ENCODE peak calls at places on chromosomes 13 and 19, in five cellular contexts. V, I, F, K and D are unnamed samples.

GRCh38 chr13:45936621-45937020 is 85.1 kb upstream of the SIAH3 start:
- DNase-seq in I (no peak), V (no peak), K (no peak), F (no peak), D (no peak)

GRCh38 chr19:10747674-10748073 is 29.8 kb downstream of the DNM2 start:
- DNase-seq in F (no peak), K (no peak), V (no peak), I (no peak), D (no peak)

GRCh38 chr13:40170091-40170490 is 496.4 kb downstream of the FOXO1 start:
- DNase-seq in I (no peak), K (no peak), V (no peak), F (no peak), D (no peak)

GRCh38 chr19:16014923-16015804 is 61.1 kb upstream of the TPM4 start:
- DNase-seq in F (no peak), V (no peak), I (no peak), K (no peak), D (no peak)

GRCh38 chr13:19023115-19023514 is 158.5 kb downstream of the TUBA3C start:
- DNase-seq in F (no peak), V (no peak), I (no peak), K (no peak), D (no peak)

GRCh38 chr13:40438999-40439797 is 227.2 kb downstream of the FOXO1 start:
- DNase-seq in I (no peak), V (no peak), K (no peak), F (no peak), D (no peak)

GRCh38 chr19:2035590-2035991 is 15.5 kb downstream of the MKNK2 start:
- DNase-seq in K (no peak), F (no peak), V (peak), I (no peak), D (peak)

GRCh38 chr19:41175825-41176734 is 16.9 kb upstream of the CYP2S1 start:
- DNase-seq in K (peak), V (peak), F (peak), I (no peak), D (peak)

GRCh38 chr19:58548859-58549663 is 5.2 kb downstream of the TRIM28 start:
- DNase-seq in I (no peak), F (no peak), K (no peak), V (no peak), D (no peak)

GRCh38 chr13:52695856-52696255 is 43.2 kb downstream of the SUGT1 start:
- DNase-seq in F (no peak), I (no peak), V (no peak), K (peak), D (no peak)

GRCh38 chr13:33281951-33282595 is 3.5 kb downstream of the STARD13 start:
- DNase-seq in K (no peak), F (no peak), I (no peak), V (no peak), D (no peak)

GRCh38 chr13:28138756-28139470 is 568 bp downstream of the PAN3 start:
- DNase-seq in F (peak), I (peak), K (peak), V (peak), D (peak)

GRCh38 chr13:40079721-40080120 is 424.3 kb downstream of the COG6 start:
- DNase-seq in F (no peak), K (no peak), I (no peak), V (no peak), D (no peak)

GRCh38 chr13:80399340-80400163 is 58.6 kb upstream of the SPRY2 start:
- DNase-seq in K (no peak), V (no peak), I (no peak), F (no peak), D (no peak)

GRCh38 chr13:90696656-90697055 is 650.8 kb upstream of the MIR17HG start:
- DNase-seq in I (no peak), K (no peak), V (no peak), F (no peak), D (no peak)

GRCh38 chr19:55457683-55458457 is 3.6 kb downstream of the ISOC2 start:
- DNase-seq in I (no peak), F (no peak), V (no peak), K (no peak), D (no peak)

GRCh38 chr19:3697094-3697493 is 3.2 kb downstream of the PIP5K1C start:
- DNase-seq in K (no peak), F (no peak), V (no peak), I (no peak), D (no peak)

GRCh38 chr13:43664700-43665191 is 122.0 kb downstream of the ENOX1 start:
- DNase-seq in I (peak), F (no peak), V (peak), K (no peak), D (no peak)

GRCh38 chr19:6086081-6086858 is 24.0 kb downstream of the RFX2 start:
- DNase-seq in F (no peak), I (no peak), K (no peak), V (no peak), D (no peak)

GRCh38 chr19:3207466-3208242 is 16.8 kb upstream of the CELF5 start:
- DNase-seq in V (peak), I (peak), F (no peak), K (no peak), D (peak)

GRCh38 chr19:19416280-19416679 is 10.8 kb downstream of the GATAD2A start:
- DNase-seq in F (no peak), V (no peak), I (no peak), K (no peak), D (no peak)

GRCh38 chr19:37551123-37551993 is 43.2 kb downstream of the ZNF571 start:
- DNase-seq in V (peak), K (no peak), F (no peak), I (no peak), D (no peak)

GRCh38 chr19:44003461-44004134 is 841 bp downstream of the ZNF230 start:
- DNase-seq in K (peak), I (peak), F (no peak), V (no peak), D (peak)

GRCh38 chr13:50993908-50994307 is 84.3 kb downstream of the RNASEH2B start:
- DNase-seq in F (no peak), I (no peak), K (no peak), V (no peak), D (no peak)

GRCh38 chr19:51727349-51727880 is 3.6 kb upstream of the HAS1 start:
- DNase-seq in I (no peak), F (no peak), V (no peak), K (no peak), D (no peak)

GRCh38 chr13:43749503-43749902 is 37.3 kb downstream of the ENOX1 start:
- DNase-seq in F (no peak), V (no peak), I (no peak), K (no peak), D (no peak)

GRCh38 chr19:21848706-21849105 is 12.7 kb upstream of the ZNF43 start:
- DNase-seq in F (no peak), V (no peak), K (no peak), I (no peak), D (no peak)

GRCh38 chr13:44306401-44307192 is 67.0 kb upstream of the SERP2 start:
- DNase-seq in K (no peak), F (peak), I (no peak), V (peak), D (no peak)

GRCh38 chr19:17089238-17089637 is 13.7 kb downstream of the MYO9B start:
- DNase-seq in K (no peak), F (no peak), I (no peak), V (no peak), D (no peak)

GRCh38 chr19:51690359-51691121 is 2.6 kb upstream of the SPACA6 start:
- DNase-seq in V (peak), I (peak), F (no peak), K (no peak), D (peak)

GRCh38 chr13:75432811-75433244 is 49.1 kb downstream of the TBC1D4 start:
- DNase-seq in I (no peak), K (no peak), F (no peak), V (no peak), D (no peak)

GRCh38 chr13:96020155-96020575 is 33.0 kb downstream of the UGGT2 start:
- DNase-seq in I (peak), F (peak), V (no peak), K (peak), D (no peak)
- TF ChIP-seq SP1 in I (no peak), F (no peak), V (no peak), K (no peak), D (no peak)

GRCh38 chr13:99721606-99722384 is 220.5 kb downstream of the TM9SF2 start:
- DNase-seq in V (no peak), K (no peak), F (no peak), I (no peak), D (peak)
- TF ChIP-seq SP1 in V (no peak), K (no peak), F (no peak), I (no peak), D (no peak)

GRCh38 chr13:95044452-95045205 is 256.6 kb downstream of the ABCC4 start:
- DNase-seq in K (peak), V (no peak), F (no peak), I (no peak), D (no peak)

GRCh38 chr13:95050800-95051620 is 250.2 kb downstream of the ABCC4 start:
- DNase-seq in F (no peak), I (no peak), K (no peak), V (no peak), D (no peak)

GRCh38 chr13:95049772-95050171 is 251.5 kb downstream of the ABCC4 start:
- DNase-seq in F (no peak), K (no peak), I (no peak), V (no peak), D (no peak)
- TF ChIP-seq SP1 in F (no peak), K (no peak), I (no peak), V (no peak), D (no peak)

GRCh38 chr19:49340865-49341718 is 5.9 kb downstream of the CD37 start:
- DNase-seq in V (no peak), K (no peak), F (no peak), I (no peak), D (no peak)
- TF ChIP-seq SP1 in V (no peak), K (no peak), F (no peak), I (no peak), D (no peak)

DNA sequence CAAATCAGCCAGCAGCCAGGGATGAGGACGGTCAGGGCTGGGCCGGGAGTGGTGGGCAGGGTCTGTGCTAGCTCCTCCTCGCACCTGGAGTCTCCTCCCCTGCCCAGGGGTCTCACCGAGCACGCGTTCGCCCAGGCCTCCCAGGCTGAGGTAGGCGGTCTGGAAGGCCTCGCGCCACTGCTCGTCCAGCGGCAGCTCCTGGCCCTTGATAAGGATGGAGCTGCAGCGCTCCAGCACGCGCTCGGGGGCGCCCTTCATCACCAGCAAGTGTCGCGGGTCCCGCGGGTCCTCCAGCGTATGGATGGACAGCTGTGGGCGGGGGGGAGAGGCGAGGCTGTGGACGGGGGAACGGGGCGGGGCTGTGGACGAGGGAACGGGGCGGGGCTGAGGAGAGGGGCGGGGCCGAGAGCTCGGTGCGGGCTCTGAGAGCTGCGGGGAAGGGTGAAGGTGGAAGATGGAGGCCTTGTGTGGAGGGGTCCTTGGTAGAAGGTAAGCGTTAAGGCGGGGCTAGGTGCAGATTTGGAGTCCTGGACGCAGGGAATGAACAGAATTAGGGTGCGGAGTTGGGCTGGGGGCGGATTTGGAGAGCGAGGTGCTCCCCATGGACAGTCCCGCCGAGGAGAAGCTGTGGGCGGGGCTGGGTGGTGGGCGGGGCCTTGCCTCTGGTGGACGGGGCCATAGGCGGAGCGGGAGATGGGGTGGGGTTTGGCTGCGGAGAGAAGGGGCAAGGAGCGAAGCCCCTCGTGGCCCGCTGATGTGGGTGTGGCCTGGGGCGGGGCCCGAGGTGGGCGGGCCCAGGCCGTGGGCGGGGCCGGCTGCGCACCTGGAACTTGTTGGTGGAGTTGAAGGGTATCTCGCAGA is 5.7 kb downstream of the ATP4A start:
- DNase-seq in I (peak), F (peak), K (no peak), V (peak), D (peak)
- TF ChIP-seq SP1 in I (peak), F (no peak), K (no peak), V (peak), D (peak)

DNA sequence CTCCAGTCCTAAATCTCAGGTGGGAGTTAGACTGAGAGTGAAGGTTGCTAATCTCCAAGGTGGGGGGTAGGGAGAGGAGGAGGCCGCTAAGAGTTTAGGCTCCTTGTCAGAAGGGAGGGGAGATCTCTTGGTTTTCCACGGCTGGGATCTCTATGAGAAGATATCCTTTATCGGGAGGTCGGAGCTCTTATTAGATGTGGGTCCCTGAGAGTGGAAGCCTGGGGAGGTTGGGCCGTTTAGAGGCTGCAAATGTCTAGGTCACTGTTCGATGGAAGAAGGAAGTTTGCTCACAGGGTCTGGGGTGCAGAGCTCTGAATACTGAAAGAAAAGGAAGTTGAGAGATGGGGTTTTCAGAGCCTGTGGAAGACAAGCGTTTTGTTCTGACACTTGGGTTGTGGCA is 3.8 kb downstream of the MYADM start:
- DNase-seq in V (no peak), I (no peak), K (no peak), F (no peak), D (no peak)
- TF ChIP-seq SP1 in V (no peak), I (no peak), K (no peak), F (no peak), D (no peak)

GRCh38 chr13:113495494-113496251 is 5.2 kb upstream of the DCUN1D2 start:
- DNase-seq in I (no peak), F (no peak), K (no peak), V (peak), D (no peak)
- TF ChIP-seq SP1 in I (no peak), F (no peak), K (no peak), V (no peak), D (no peak)

GRCh38 chr19:7986321-7987083 is 18.9 kb downstream of the ELAVL1 start:
- DNase-seq in K (no peak), V (no peak), F (no peak), I (no peak), D (no peak)
- TF ChIP-seq SP1 in K (no peak), V (no peak), F (no peak), I (no peak), D (no peak)

GRCh38 chr19:48752511-48753365 is at the start of gene FUT1:
- DNase-seq in I (no peak), K (no peak), F (peak), V (peak), D (peak)
- TF ChIP-seq SP1 in I (no peak), K (no peak), F (peak), V (peak), D (peak)

GRCh38 chr13:77518266-77518665 is 17.2 kb upstream of the SCEL start:
- DNase-seq in K (no peak), F (no peak), V (no peak), I (no peak), D (no peak)

GRCh38 chr13:77521194-77521593 is 14.3 kb upstream of the SCEL start:
- DNase-seq in F (no peak), K (no peak), V (no peak), I (no peak), D (no peak)

GRCh38 chr13:77521595-77522367 is 13.7 kb upstream of the SCEL start:
- DNase-seq in K (no peak), V (peak), I (no peak), F (no peak), D (peak)

GRCh38 chr13:77522444-77522843 is 13.1 kb upstream of the SCEL start:
- DNase-seq in I (no peak), V (no peak), K (no peak), F (no peak), D (no peak)

DNA sequence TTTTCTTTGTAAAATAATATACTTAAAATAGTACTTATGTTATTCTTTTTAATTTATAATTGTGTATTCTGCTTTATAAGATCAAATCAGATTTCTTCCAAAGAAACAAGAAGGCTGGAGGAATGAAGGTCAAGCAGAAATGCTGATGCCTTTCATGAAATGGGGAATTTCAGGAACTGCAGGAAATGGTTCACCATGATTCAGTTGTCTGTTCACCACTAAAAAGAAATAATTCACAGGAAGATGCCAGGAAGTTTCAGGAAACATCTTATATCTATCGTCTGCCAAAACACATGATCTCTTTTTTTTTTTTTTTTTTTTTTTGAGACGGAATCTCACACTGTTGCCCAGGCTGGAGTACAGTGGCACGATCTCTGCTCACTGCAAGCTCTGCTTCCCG is 15.7 kb upstream of the SCEL start:
- DNase-seq in F (no peak), K (no peak), V (no peak), I (no peak), D (no peak)
- TF ChIP-seq SP1 in F (no peak), K (no peak), V (no peak), I (no peak), D (no peak)